ENCODE peak calls at places on chromosomes 11 and 22, in nine cellular contexts. One of them, this sample, is unnamed.
A peak's percentile ranks its signal among the peaks of the same experiment; 100 is the strongest.

GRCh38 chr22:47419239-47419638 is 656.8 kb downstream of the TBC1D22A start:
- DNase-seq in iPS DF 6.9: no peak
- DNase-seq in mesenchymal stem cell: no peak
- DNase-seq in right atrium auricular region: no peak
- DNase-seq in HCT116: no peak
- DNase-seq in tibial nerve: no peak
- DNase-seq in lower lobe of right lung: no peak
- DNase-seq in CD8-positive, alpha-beta T cell: no peak
- DNase-seq in brain microvascular endothelial cell: no peak
- DNase-seq in this sample: no peak

GRCh38 chr22:50260801-50261614 is 475 bp downstream of the MAPK12 start:
- DNase-seq in iPS DF 6.9: no peak
- DNase-seq in mesenchymal stem cell: peak; percentile 72
- DNase-seq in right atrium auricular region: no peak
- DNase-seq in HCT116: no peak
- DNase-seq in tibial nerve: no peak
- DNase-seq in lower lobe of right lung: peak; percentile 68
- DNase-seq in CD8-positive, alpha-beta T cell: no peak
- DNase-seq in brain microvascular endothelial cell: peak; percentile 43
- DNase-seq in this sample: no peak

GRCh38 chr11:87603887-87604286 is 566.2 kb downstream of the TMEM135 start:
- DNase-seq in iPS DF 6.9: no peak
- DNase-seq in mesenchymal stem cell: no peak
- DNase-seq in right atrium auricular region: no peak
- DNase-seq in HCT116: no peak
- DNase-seq in tibial nerve: no peak
- DNase-seq in lower lobe of right lung: no peak
- DNase-seq in CD8-positive, alpha-beta T cell: no peak
- DNase-seq in brain microvascular endothelial cell: no peak
- DNase-seq in this sample: no peak

GRCh38 chr11:132941024-132941646 is 591.2 kb downstream of the OPCML start:
- DNase-seq in iPS DF 6.9: no peak
- DNase-seq in mesenchymal stem cell: peak; percentile 39
- DNase-seq in right atrium auricular region: no peak
- DNase-seq in HCT116: no peak
- DNase-seq in tibial nerve: peak; percentile 36
- DNase-seq in lower lobe of right lung: no peak
- DNase-seq in CD8-positive, alpha-beta T cell: no peak
- DNase-seq in brain microvascular endothelial cell: peak; percentile 39
- DNase-seq in this sample: peak; percentile 8

GRCh38 chr11:2980168-2980840 is 11.8 kb downstream of the NAP1L4 start:
- DNase-seq in iPS DF 6.9: no peak
- DNase-seq in mesenchymal stem cell: no peak
- DNase-seq in right atrium auricular region: no peak
- DNase-seq in HCT116: no peak
- DNase-seq in tibial nerve: no peak
- DNase-seq in lower lobe of right lung: no peak
- DNase-seq in CD8-positive, alpha-beta T cell: no peak
- DNase-seq in brain microvascular endothelial cell: no peak
- DNase-seq in this sample: peak; percentile 52

GRCh38 chr11:64268687-64269379 is 15.6 kb downstream of the BAD start:
- DNase-seq in iPS DF 6.9: no peak
- DNase-seq in mesenchymal stem cell: peak; percentile 67
- DNase-seq in right atrium auricular region: peak; percentile 82
- DNase-seq in HCT116: no peak
- DNase-seq in tibial nerve: peak; percentile 36
- DNase-seq in lower lobe of right lung: peak; percentile 84
- DNase-seq in CD8-positive, alpha-beta T cell: no peak
- DNase-seq in brain microvascular endothelial cell: peak; percentile 35
- DNase-seq in this sample: peak; percentile 32

GRCh38 chr11:69650081-69650831 is 9.3 kb downstream of the CCND1 start:
- DNase-seq in iPS DF 6.9: no peak
- DNase-seq in mesenchymal stem cell: no peak
- DNase-seq in right atrium auricular region: no peak
- DNase-seq in HCT116: no peak
- DNase-seq in tibial nerve: no peak
- DNase-seq in lower lobe of right lung: peak; percentile 56
- DNase-seq in CD8-positive, alpha-beta T cell: no peak
- DNase-seq in brain microvascular endothelial cell: no peak
- DNase-seq in this sample: no peak

GRCh38 chr11:70456921-70457532 is 58.7 kb downstream of the CTTN start:
- DNase-seq in iPS DF 6.9: no peak
- DNase-seq in mesenchymal stem cell: peak; percentile 68
- DNase-seq in right atrium auricular region: no peak
- DNase-seq in HCT116: no peak
- DNase-seq in tibial nerve: no peak
- DNase-seq in lower lobe of right lung: no peak
- DNase-seq in CD8-positive, alpha-beta T cell: no peak
- DNase-seq in brain microvascular endothelial cell: peak; percentile 43
- DNase-seq in this sample: no peak

GRCh38 chr11:91209751-91210150 is 986.9 kb upstream of the CHORDC1 start:
- DNase-seq in iPS DF 6.9: no peak
- DNase-seq in mesenchymal stem cell: no peak
- DNase-seq in right atrium auricular region: no peak
- DNase-seq in HCT116: no peak
- DNase-seq in tibial nerve: no peak
- DNase-seq in lower lobe of right lung: no peak
- DNase-seq in CD8-positive, alpha-beta T cell: no peak
- DNase-seq in brain microvascular endothelial cell: peak; percentile 58
- DNase-seq in this sample: no peak

GRCh38 chr11:134360050-134360835 is 28.5 kb downstream of the GLB1L2 start:
- DNase-seq in iPS DF 6.9: peak; percentile 89
- DNase-seq in mesenchymal stem cell: peak; percentile 5
- DNase-seq in right atrium auricular region: peak; percentile 69
- DNase-seq in HCT116: peak; percentile 54
- DNase-seq in tibial nerve: peak; percentile 70
- DNase-seq in lower lobe of right lung: peak; percentile 84
- DNase-seq in CD8-positive, alpha-beta T cell: peak; percentile 79
- DNase-seq in brain microvascular endothelial cell: peak; percentile 72
- DNase-seq in this sample: peak; percentile 54

GRCh38 chr11:71470956-71471355 is 18.0 kb downstream of the NADSYN1 start:
- DNase-seq in iPS DF 6.9: no peak
- DNase-seq in mesenchymal stem cell: no peak
- DNase-seq in right atrium auricular region: no peak
- DNase-seq in HCT116: no peak
- DNase-seq in tibial nerve: no peak
- DNase-seq in lower lobe of right lung: no peak
- DNase-seq in CD8-positive, alpha-beta T cell: no peak
- DNase-seq in brain microvascular endothelial cell: no peak
- DNase-seq in this sample: no peak
- H3K36me3 ChIP-seq in iPS DF 6.9: peaks cover 12% of the 10 kb centered on the region
- H3K36me3 ChIP-seq in mesenchymal stem cell: peaks cover 61% of the 10 kb centered on the region
- H3K36me3 ChIP-seq in right atrium auricular region: peaks cover 47% of the 10 kb centered on the region
- H3K36me3 ChIP-seq in HCT116: no peaks in the 10 kb centered on the region
- H3K36me3 ChIP-seq in tibial nerve: peaks cover 16% of the 10 kb centered on the region
- H3K36me3 ChIP-seq in lower lobe of right lung: peaks cover 73% of the 10 kb centered on the region
- H3K36me3 ChIP-seq in CD8-positive, alpha-beta T cell: peaks cover 38% of the 10 kb centered on the region
- H3K36me3 ChIP-seq in brain microvascular endothelial cell: peaks cover 12% of the 10 kb centered on the region
- H3K36me3 ChIP-seq in this sample: peaks cover 23% of the 10 kb centered on the region

GRCh38 chr11:36699271-36699670 is 101.2 kb upstream of the RAG2 start:
- DNase-seq in iPS DF 6.9: no peak
- DNase-seq in mesenchymal stem cell: no peak
- DNase-seq in right atrium auricular region: no peak
- DNase-seq in HCT116: no peak
- DNase-seq in tibial nerve: no peak
- DNase-seq in lower lobe of right lung: no peak
- DNase-seq in CD8-positive, alpha-beta T cell: no peak
- DNase-seq in brain microvascular endothelial cell: no peak
- DNase-seq in this sample: peak; percentile 50

GRCh38 chr11:36703055-36703404 is 105.0 kb upstream of the RAG2 start:
- DNase-seq in iPS DF 6.9: no peak
- DNase-seq in mesenchymal stem cell: no peak
- DNase-seq in right atrium auricular region: no peak
- DNase-seq in HCT116: no peak
- DNase-seq in tibial nerve: no peak
- DNase-seq in lower lobe of right lung: no peak
- DNase-seq in CD8-positive, alpha-beta T cell: no peak
- DNase-seq in brain microvascular endothelial cell: no peak
- DNase-seq in this sample: no peak

GRCh38 chr11:36702330-36703054 is 104.5 kb upstream of the RAG2 start:
- DNase-seq in iPS DF 6.9: peak; percentile 77
- DNase-seq in mesenchymal stem cell: peak; percentile 67
- DNase-seq in right atrium auricular region: no peak
- DNase-seq in HCT116: peak; percentile 66
- DNase-seq in tibial nerve: peak; percentile 29
- DNase-seq in lower lobe of right lung: no peak
- DNase-seq in CD8-positive, alpha-beta T cell: no peak
- DNase-seq in brain microvascular endothelial cell: peak; percentile 50
- DNase-seq in this sample: peak; percentile 68
- H3K36me3 ChIP-seq in iPS DF 6.9: no peaks in the 10 kb centered on the region
- H3K36me3 ChIP-seq in mesenchymal stem cell: no peaks in the 10 kb centered on the region
- H3K36me3 ChIP-seq in right atrium auricular region: no peaks in the 10 kb centered on the region
- H3K36me3 ChIP-seq in HCT116: no peaks in the 10 kb centered on the region
- H3K36me3 ChIP-seq in tibial nerve: no peaks in the 10 kb centered on the region
- H3K36me3 ChIP-seq in lower lobe of right lung: no peaks in the 10 kb centered on the region
- H3K36me3 ChIP-seq in CD8-positive, alpha-beta T cell: no peaks in the 10 kb centered on the region
- H3K36me3 ChIP-seq in brain microvascular endothelial cell: no peaks in the 10 kb centered on the region
- H3K36me3 ChIP-seq in this sample: no peaks in the 10 kb centered on the region

DNA sequence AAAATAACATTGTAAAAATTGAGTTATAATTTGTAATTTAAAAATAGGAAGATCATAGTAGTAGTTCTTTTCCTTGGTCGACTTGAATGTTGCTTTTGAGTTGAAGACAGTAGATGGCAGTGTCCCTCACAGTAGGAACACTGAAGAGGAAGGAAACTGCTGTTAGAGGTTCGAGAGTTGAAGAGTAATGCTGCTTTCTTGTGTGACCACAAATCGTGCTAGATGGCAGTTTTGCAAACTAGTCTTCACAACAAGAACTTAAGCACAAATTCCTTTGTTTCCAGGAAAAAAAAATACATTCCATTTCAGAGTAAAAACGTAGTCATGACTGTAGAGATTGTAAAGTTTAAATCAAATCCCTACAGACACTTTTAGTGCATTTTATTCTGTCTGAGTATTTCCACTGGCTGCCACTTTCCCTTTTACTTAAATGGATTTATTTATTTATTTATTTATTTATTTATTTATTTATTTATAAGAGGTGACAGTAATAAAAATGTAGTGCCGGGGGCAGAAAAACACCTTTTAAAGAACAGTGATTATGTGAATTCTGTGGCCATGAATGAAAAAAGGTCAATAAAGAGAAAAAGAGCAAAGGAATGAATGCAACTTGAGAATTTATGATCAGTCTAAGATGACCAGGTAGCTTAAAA is 54.6 kb downstream of the SPECC1L start:
- DNase-seq in iPS DF 6.9: no peak
- DNase-seq in mesenchymal stem cell: peak; percentile 92
- DNase-seq in right atrium auricular region: no peak
- DNase-seq in HCT116: no peak
- DNase-seq in tibial nerve: peak; percentile 48
- DNase-seq in lower lobe of right lung: no peak
- DNase-seq in CD8-positive, alpha-beta T cell: no peak
- DNase-seq in brain microvascular endothelial cell: peak; percentile 73
- DNase-seq in this sample: peak; percentile 56
- H3K36me3 ChIP-seq in iPS DF 6.9: peaks cover 12% of the 10 kb centered on the region
- H3K36me3 ChIP-seq in mesenchymal stem cell: peaks cover 18% of the 10 kb centered on the region
- H3K36me3 ChIP-seq in right atrium auricular region: peaks cover 42% of the 10 kb centered on the region
- H3K36me3 ChIP-seq in HCT116: peaks cover 38% of the 10 kb centered on the region
- H3K36me3 ChIP-seq in tibial nerve: peaks cover 4% of the 10 kb centered on the region
- H3K36me3 ChIP-seq in lower lobe of right lung: peaks cover 78% of the 10 kb centered on the region
- H3K36me3 ChIP-seq in CD8-positive, alpha-beta T cell: peaks cover 19% of the 10 kb centered on the region
- H3K36me3 ChIP-seq in brain microvascular endothelial cell: peaks cover 26% of the 10 kb centered on the region
- H3K36me3 ChIP-seq in this sample: peaks cover 12% of the 10 kb centered on the region

GRCh38 chr11:32597914-32598313 is 14.3 kb downstream of the EIF3M start:
- DNase-seq in iPS DF 6.9: no peak
- DNase-seq in mesenchymal stem cell: no peak
- DNase-seq in right atrium auricular region: no peak
- DNase-seq in HCT116: no peak
- DNase-seq in tibial nerve: no peak
- DNase-seq in lower lobe of right lung: no peak
- DNase-seq in CD8-positive, alpha-beta T cell: no peak
- DNase-seq in brain microvascular endothelial cell: no peak
- DNase-seq in this sample: no peak

DNA sequence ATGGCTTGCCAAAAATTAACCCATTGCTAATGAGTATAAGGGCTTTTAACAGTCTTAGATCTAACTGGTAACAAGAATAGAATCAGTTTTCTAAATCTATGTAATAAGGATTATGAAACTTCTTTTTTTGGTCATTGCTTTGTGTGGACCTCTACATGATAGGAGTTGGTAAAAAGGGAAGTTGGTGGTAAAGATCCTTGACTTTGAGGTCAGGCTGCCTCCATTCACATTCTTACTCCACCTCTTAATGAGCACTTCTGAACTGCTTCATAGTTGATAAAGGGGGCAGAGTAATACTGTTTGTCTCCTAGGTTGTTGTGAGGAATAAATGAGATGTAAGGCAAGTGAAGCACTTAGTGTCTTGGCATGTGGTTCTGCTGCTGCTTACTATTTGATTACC is 10.6 kb downstream of the EIF3M start:
- DNase-seq in iPS DF 6.9: no peak
- DNase-seq in mesenchymal stem cell: no peak
- DNase-seq in right atrium auricular region: no peak
- DNase-seq in HCT116: no peak
- DNase-seq in tibial nerve: no peak
- DNase-seq in lower lobe of right lung: no peak
- DNase-seq in CD8-positive, alpha-beta T cell: no peak
- DNase-seq in brain microvascular endothelial cell: no peak
- DNase-seq in this sample: no peak
- H3K36me3 ChIP-seq in iPS DF 6.9: peaks cover 35% of the 10 kb centered on the region
- H3K36me3 ChIP-seq in mesenchymal stem cell: peaks cover 33% of the 10 kb centered on the region
- H3K36me3 ChIP-seq in right atrium auricular region: peaks cover 88% of the 10 kb centered on the region
- H3K36me3 ChIP-seq in HCT116: peaks cover 71% of the 10 kb centered on the region
- H3K36me3 ChIP-seq in tibial nerve: peaks cover 32% of the 10 kb centered on the region
- H3K36me3 ChIP-seq in lower lobe of right lung: peaks cover 99% of the 10 kb centered on the region
- H3K36me3 ChIP-seq in CD8-positive, alpha-beta T cell: peaks cover 57% of the 10 kb centered on the region
- H3K36me3 ChIP-seq in brain microvascular endothelial cell: peaks cover 63% of the 10 kb centered on the region
- H3K36me3 ChIP-seq in this sample: peaks cover 15% of the 10 kb centered on the region